ENCODE peak calls at places on chromosome 1, in six cellular contexts. One of them, this sample, is unnamed.

GRCh38 chr1:179883739-179884138 is 1.7 kb downstream of the TOR1AIP1 start:
- ATAC-seq in A549: no peak
- ATAC-seq in upper lobe of left lung: no peak
- ATAC-seq in K562: no peak
- ATAC-seq in HepG2: peak; percentile 6
- ATAC-seq in GM12878: peak; percentile 51
- ATAC-seq in this sample: no peak

GRCh38 chr1:77857557-77857956 is 30.9 kb upstream of the NEXN start:
- ATAC-seq in GM12878: no peak
- ATAC-seq in K562: no peak
- ATAC-seq in HepG2: no peak
- ATAC-seq in upper lobe of left lung: no peak
- ATAC-seq in A549: no peak
- ATAC-seq in this sample: no peak

GRCh38 chr1:70434253-70434859 is 23.3 kb downstream of the CTH start:
- ATAC-seq in A549: no peak
- ATAC-seq in upper lobe of left lung: no peak
- ATAC-seq in K562: peak; percentile 21
- ATAC-seq in HepG2: no peak
- ATAC-seq in GM12878: no peak
- ATAC-seq in this sample: no peak

GRCh38 chr1:217078010-217078704 is 354.9 kb upstream of the ESRRG start:
- ATAC-seq in A549: peak; percentile 43
- ATAC-seq in upper lobe of left lung: no peak
- ATAC-seq in HepG2: no peak
- ATAC-seq in K562: no peak
- ATAC-seq in GM12878: no peak
- ATAC-seq in this sample: peak; percentile 39

GRCh38 chr1:247212012-247212411 is 40.2 kb upstream of the ZNF124 start:
- ATAC-seq in A549: no peak
- ATAC-seq in HepG2: no peak
- ATAC-seq in upper lobe of left lung: no peak
- ATAC-seq in K562: no peak
- ATAC-seq in GM12878: peak; percentile 69
- ATAC-seq in this sample: no peak

GRCh38 chr1:241615043-241615974 is 24.9 kb downstream of the CHML start:
- ATAC-seq in K562: no peak
- ATAC-seq in GM12878: no peak
- ATAC-seq in A549: peak; percentile 86
- ATAC-seq in upper lobe of left lung: no peak
- ATAC-seq in HepG2: peak; percentile 98
- ATAC-seq in this sample: no peak

GRCh38 chr1:240946926-240947325 is 335.0 kb upstream of the GREM2 start:
- ATAC-seq in HepG2: peak; percentile 87
- ATAC-seq in K562: peak; percentile 59
- ATAC-seq in upper lobe of left lung: peak; percentile 74
- ATAC-seq in GM12878: peak; percentile 89
- ATAC-seq in A549: peak; percentile 87
- ATAC-seq in this sample: no peak

GRCh38 chr1:243490748-243491686 is 235.2 kb downstream of the SDCCAG8 start:
- ATAC-seq in HepG2: no peak
- ATAC-seq in K562: no peak
- ATAC-seq in upper lobe of left lung: peak; percentile 30
- ATAC-seq in A549: no peak
- ATAC-seq in GM12878: no peak
- ATAC-seq in this sample: peak; percentile 4

GRCh38 chr1:232193451-232193783 is 436.5 kb downstream of the SIPA1L2 start:
- ATAC-seq in upper lobe of left lung: no peak
- ATAC-seq in HepG2: no peak
- ATAC-seq in K562: no peak
- ATAC-seq in GM12878: no peak
- ATAC-seq in A549: no peak
- ATAC-seq in this sample: no peak

GRCh38 chr1:84146375-84147032 is 2.4 kb downstream of the PRKACB start:
- ATAC-seq in K562: no peak
- ATAC-seq in A549: no peak
- ATAC-seq in GM12878: no peak
- ATAC-seq in HepG2: no peak
- ATAC-seq in upper lobe of left lung: no peak
- ATAC-seq in this sample: no peak

GRCh38 chr1:248822148-248823032 is 3.3 kb downstream of the SH3BP5L start:
- ATAC-seq in A549: no peak
- ATAC-seq in HepG2: no peak
- ATAC-seq in upper lobe of left lung: no peak
- ATAC-seq in K562: no peak
- ATAC-seq in GM12878: peak; percentile 40
- ATAC-seq in this sample: no peak

GRCh38 chr1:99266731-99267130 is 2.4 kb downstream of the PLPPR4 start:
- ATAC-seq in GM12878: no peak
- ATAC-seq in upper lobe of left lung: no peak
- ATAC-seq in HepG2: no peak
- ATAC-seq in K562: no peak
- ATAC-seq in A549: no peak
- ATAC-seq in this sample: no peak

GRCh38 chr1:67436511-67437057 is 6.4 kb upstream of the SERBP1 start:
- ATAC-seq in K562: no peak
- ATAC-seq in A549: no peak
- ATAC-seq in GM12878: no peak
- ATAC-seq in upper lobe of left lung: no peak
- ATAC-seq in HepG2: no peak
- ATAC-seq in this sample: no peak

GRCh38 chr1:20063861-20064292 is 6.1 kb upstream of the PLA2G5 start:
- ATAC-seq in upper lobe of left lung: peak; percentile 75
- ATAC-seq in A549: no peak
- ATAC-seq in GM12878: no peak
- ATAC-seq in K562: no peak
- ATAC-seq in HepG2: no peak
- ATAC-seq in this sample: no peak

GRCh38 chr1:68231627-68232303 is 558 bp downstream of the WLS start:
- ATAC-seq in GM12878: no peak
- ATAC-seq in upper lobe of left lung: peak; percentile 71
- ATAC-seq in K562: no peak
- ATAC-seq in HepG2: no peak
- ATAC-seq in A549: peak; percentile 56
- ATAC-seq in this sample: peak; percentile 65

GRCh38 chr1:171816300-171816901 is 24.9 kb upstream of the DNM3 start:
- ATAC-seq in GM12878: no peak
- ATAC-seq in A549: no peak
- ATAC-seq in K562: no peak
- ATAC-seq in upper lobe of left lung: no peak
- ATAC-seq in HepG2: no peak
- ATAC-seq in this sample: no peak

GRCh38 chr1:24503003-24503751 is 541 bp downstream of the RCAN3 start:
- ATAC-seq in HepG2: no peak
- ATAC-seq in upper lobe of left lung: no peak
- ATAC-seq in K562: no peak
- ATAC-seq in GM12878: no peak
- ATAC-seq in A549: no peak
- ATAC-seq in this sample: no peak

GRCh38 chr1:182120411-182121258 is 59.1 kb upstream of the ZNF648 start:
- ATAC-seq in upper lobe of left lung: peak; percentile 74
- ATAC-seq in HepG2: peak; percentile 90
- ATAC-seq in A549: peak; percentile 91
- ATAC-seq in K562: peak; percentile 47
- ATAC-seq in GM12878: no peak
- ATAC-seq in this sample: peak; percentile 55

GRCh38 chr1:202282017-202282335 is 59.8 kb downstream of the UBE2T start:
- ATAC-seq in K562: no peak
- ATAC-seq in HepG2: no peak
- ATAC-seq in upper lobe of left lung: no peak
- ATAC-seq in GM12878: no peak
- ATAC-seq in A549: no peak
- ATAC-seq in this sample: no peak

GRCh38 chr1:2534775-2535387 is 4.8 kb upstream of the HES5 start:
- ATAC-seq in upper lobe of left lung: peak; percentile 31
- ATAC-seq in K562: no peak
- ATAC-seq in GM12878: no peak
- ATAC-seq in HepG2: no peak
- ATAC-seq in A549: peak; percentile 64
- ATAC-seq in this sample: no peak
- H3K4me1 ChIP-seq in upper lobe of left lung: peaks cover 32% of the 10 kb centered on the region
- H3K4me1 ChIP-seq in K562: no peaks in the 10 kb centered on the region
- H3K4me1 ChIP-seq in GM12878: no peaks in the 10 kb centered on the region
- H3K4me1 ChIP-seq in HepG2: peaks cover 7% of the 10 kb centered on the region
- H3K4me1 ChIP-seq in A549: peaks cover 28% of the 10 kb centered on the region
- H3K4me1 ChIP-seq in this sample: no peaks in the 10 kb centered on the region

DNA sequence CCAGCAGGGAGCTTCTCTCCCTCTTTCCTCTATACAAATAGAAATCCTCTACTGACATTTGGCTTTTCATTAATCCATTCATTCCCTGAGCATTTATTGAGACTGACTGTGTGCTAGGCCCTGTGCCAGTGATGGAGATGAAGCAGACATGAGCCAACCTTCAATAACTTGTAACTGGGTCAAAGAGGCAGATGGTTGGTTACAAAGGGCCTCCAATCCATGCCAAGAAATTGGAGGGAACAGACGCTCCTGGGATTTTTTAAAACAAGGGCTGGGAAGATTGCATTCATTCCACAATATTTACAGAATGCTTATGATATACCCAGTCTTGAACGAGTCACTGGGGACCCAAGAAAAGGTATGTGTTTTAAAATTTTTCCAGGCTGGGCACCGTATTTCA is 6.2 kb downstream of the HPCAL4 start:
- ATAC-seq in A549: no peak
- ATAC-seq in GM12878: no peak
- ATAC-seq in K562: no peak
- ATAC-seq in upper lobe of left lung: no peak
- ATAC-seq in HepG2: no peak
- ATAC-seq in this sample: no peak
- TF ChIP-seq EP300 in A549: no peak
- TF ChIP-seq EP300 in GM12878: no peak
- TF ChIP-seq EP300 in K562: no peak
- TF ChIP-seq EP300 in upper lobe of left lung: no peak
- TF ChIP-seq EP300 in HepG2: no peak
- TF ChIP-seq EP300 in this sample: no peak

DNA sequence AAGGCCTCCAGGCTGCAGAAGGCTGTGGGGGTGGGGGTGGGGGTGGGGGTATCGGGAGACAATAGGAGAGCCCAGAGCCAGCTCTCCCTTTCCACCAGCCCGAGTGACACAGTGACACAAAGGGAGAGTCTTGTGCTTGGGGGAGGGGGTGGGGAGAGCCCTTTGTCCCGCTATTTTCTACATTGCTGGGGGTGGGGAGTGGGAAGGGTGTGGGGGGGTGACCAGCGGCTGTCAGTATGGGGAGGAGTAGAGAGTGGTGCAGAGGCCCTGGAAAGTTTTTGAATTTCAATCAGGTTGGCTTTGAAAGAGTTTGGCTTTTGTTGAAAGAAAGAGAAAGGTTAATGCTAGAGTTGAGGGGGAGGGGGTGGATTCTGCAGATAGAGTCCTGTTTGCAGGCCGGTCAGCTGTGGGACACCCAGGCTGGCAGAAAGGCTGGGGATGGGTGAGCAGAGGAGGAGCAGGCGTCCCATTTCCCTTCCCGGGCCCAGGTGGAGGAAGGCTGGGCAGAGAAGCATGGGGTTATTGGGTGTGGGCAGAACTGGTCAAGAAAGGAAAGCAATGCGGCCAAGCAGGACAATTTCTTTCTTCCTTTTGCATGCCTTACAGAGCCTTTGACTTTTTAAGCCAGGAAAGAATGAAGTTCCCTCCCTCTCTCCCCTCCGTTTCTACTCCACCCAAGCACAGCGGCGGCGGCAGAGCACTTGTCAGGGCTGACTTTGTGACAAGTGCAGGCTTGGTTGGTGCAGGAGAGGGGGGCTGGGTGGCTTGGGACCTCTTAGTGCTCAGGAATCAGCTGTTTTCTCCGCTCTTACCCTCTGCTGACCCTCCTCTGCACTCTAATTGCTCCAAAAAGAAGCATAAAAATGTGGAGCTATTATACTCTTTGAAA is 96.2 kb downstream of the RNF220 start:
- ATAC-seq in HepG2: no peak
- ATAC-seq in K562: no peak
- ATAC-seq in upper lobe of left lung: peak; percentile 59
- ATAC-seq in A549: no peak
- ATAC-seq in GM12878: no peak
- ATAC-seq in this sample: peak; percentile 36
- H3K4me3 ChIP-seq in HepG2: no peak overlapping the region
- H3K4me3 ChIP-seq in K562: no peak overlapping the region
- H3K4me3 ChIP-seq in upper lobe of left lung: no peak overlapping the region
- H3K4me3 ChIP-seq in A549: no peak overlapping the region
- H3K4me3 ChIP-seq in GM12878: no peak overlapping the region
- H3K4me3 ChIP-seq in this sample: no peak overlapping the region

DNA sequence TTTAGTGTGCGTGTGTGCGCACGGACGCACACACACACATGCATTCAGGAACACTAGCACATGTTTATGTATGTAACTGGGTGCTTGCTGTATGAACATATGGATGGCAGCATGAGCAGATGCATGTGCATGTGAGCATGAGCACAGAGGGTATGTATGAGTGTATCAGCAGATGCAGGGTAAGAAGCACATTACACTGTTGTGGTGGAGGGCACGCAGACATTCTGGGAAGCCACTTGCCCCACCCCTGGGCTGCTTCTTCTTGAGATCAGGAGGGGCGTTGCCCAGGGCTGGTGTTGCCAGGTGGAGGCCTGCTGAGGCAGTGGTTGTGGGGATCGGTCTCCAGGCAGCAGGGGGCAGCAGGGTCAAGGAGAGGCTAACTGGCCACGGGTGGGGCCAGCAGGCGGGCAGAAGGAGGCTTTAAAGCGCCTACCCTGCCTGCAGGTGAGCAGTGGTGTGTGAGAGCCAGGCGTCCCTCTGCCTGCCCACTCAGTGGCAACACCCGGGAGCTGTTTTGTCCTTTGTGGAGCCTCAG is 3.9 kb upstream of the P3R3URF start:
- ATAC-seq in upper lobe of left lung: peak; percentile 29
- ATAC-seq in GM12878: peak; percentile 51
- ATAC-seq in HepG2: peak; percentile 66
- ATAC-seq in A549: peak; percentile 32
- ATAC-seq in K562: peak; percentile 82
- ATAC-seq in this sample: no peak
- H3K4me1 ChIP-seq in upper lobe of left lung: peaks cover 48% of the 10 kb centered on the region
- H3K4me1 ChIP-seq in GM12878: peaks cover 26% of the 10 kb centered on the region
- H3K4me1 ChIP-seq in HepG2: peaks cover 64% of the 10 kb centered on the region
- H3K4me1 ChIP-seq in A549: peaks cover 47% of the 10 kb centered on the region
- H3K4me1 ChIP-seq in K562: peaks cover 19% of the 10 kb centered on the region
- H3K4me1 ChIP-seq in this sample: peaks cover 35% of the 10 kb centered on the region

GRCh38 chr1:33127001-33127823 is 46.3 kb downstream of the AZIN2 start:
- ATAC-seq in GM12878: peak; percentile 95
- ATAC-seq in A549: peak; percentile 99
- ATAC-seq in K562: peak; percentile 99
- ATAC-seq in upper lobe of left lung: peak; percentile 99
- ATAC-seq in HepG2: peak; percentile 99
- ATAC-seq in this sample: peak; percentile 99
- TF ChIP-seq EP300 in GM12878: no peak
- TF ChIP-seq EP300 in A549: no peak
- TF ChIP-seq EP300 in K562: peak; percentile 19
- TF ChIP-seq EP300 in upper lobe of left lung: no peak
- TF ChIP-seq EP300 in HepG2: peak; percentile 67
- TF ChIP-seq EP300 in this sample: no peak

This sample was measured in gastroesophageal sphincter.